ENCODE peak calls at places on chromosomes 6 and 20, in ten cellular contexts. One of them, this sample, is unnamed.

GRCh38 chr6:26576929-26577719 is 19.6 kb upstream of the ABT1 start:
- DNase-seq in GM04504: no peak
- DNase-seq in SW480: peak
- DNase-seq in CD4-positive, alpha-beta T cell: no peak
- DNase-seq in foreskin keratinocyte: peak
- DNase-seq in lower leg skin: no peak
- DNase-seq in NK-92 treated with Interleukin-12 subunit alpha and Interleukin-12 subunit beta, amount 100 ng/mL, for 24 hours: no peak
- DNase-seq in T-helper 1 cell: peak
- DNase-seq in AG10803: peak
- DNase-seq in activated CD8-positive, alpha-beta memory T cell treated with anti-CD3 and anti-CD28 coated beads, Interleukin-2, amount 10 ng/mL, durations not matched to agents 7 days and 5 days: peak
- DNase-seq in this sample: no peak

GRCh38 chr6:33105916-33106871 is 30.4 kb downstream of the HLA-DPB1 start:
- DNase-seq in T-helper 1 cell: no peak
- DNase-seq in lower leg skin: peak
- DNase-seq in GM04504: no peak
- DNase-seq in AG10803: no peak
- DNase-seq in activated CD8-positive, alpha-beta memory T cell treated with anti-CD3 and anti-CD28 coated beads, Interleukin-2, amount 10 ng/mL, durations not matched to agents 7 days and 5 days: no peak
- DNase-seq in foreskin keratinocyte: no peak
- DNase-seq in SW480: no peak
- DNase-seq in NK-92 treated with Interleukin-12 subunit alpha and Interleukin-12 subunit beta, amount 100 ng/mL, for 24 hours: no peak
- DNase-seq in CD4-positive, alpha-beta T cell: no peak
- DNase-seq in this sample: no peak

GRCh38 chr20:49786671-49787370 is 25.8 kb upstream of the SLC9A8 start:
- DNase-seq in CD4-positive, alpha-beta T cell: no peak
- DNase-seq in GM04504: no peak
- DNase-seq in AG10803: no peak
- DNase-seq in T-helper 1 cell: no peak
- DNase-seq in foreskin keratinocyte: no peak
- DNase-seq in NK-92 treated with Interleukin-12 subunit alpha and Interleukin-12 subunit beta, amount 100 ng/mL, for 24 hours: no peak
- DNase-seq in lower leg skin: no peak
- DNase-seq in activated CD8-positive, alpha-beta memory T cell treated with anti-CD3 and anti-CD28 coated beads, Interleukin-2, amount 10 ng/mL, durations not matched to agents 7 days and 5 days: no peak
- DNase-seq in SW480: no peak
- DNase-seq in this sample: no peak

GRCh38 chr20:64196831-64197418 is 32.7 kb downstream of the MYT1 start:
- DNase-seq in T-helper 1 cell: no peak
- DNase-seq in activated CD8-positive, alpha-beta memory T cell treated with anti-CD3 and anti-CD28 coated beads, Interleukin-2, amount 10 ng/mL, durations not matched to agents 7 days and 5 days: no peak
- DNase-seq in foreskin keratinocyte: no peak
- DNase-seq in NK-92 treated with Interleukin-12 subunit alpha and Interleukin-12 subunit beta, amount 100 ng/mL, for 24 hours: no peak
- DNase-seq in CD4-positive, alpha-beta T cell: no peak
- DNase-seq in SW480: no peak
- DNase-seq in lower leg skin: no peak
- DNase-seq in AG10803: no peak
- DNase-seq in GM04504: no peak
- DNase-seq in this sample: no peak

GRCh38 chr20:53949319-53949839 is 121.0 kb downstream of the BCAS1 start:
- DNase-seq in NK-92 treated with Interleukin-12 subunit alpha and Interleukin-12 subunit beta, amount 100 ng/mL, for 24 hours: peak
- DNase-seq in GM04504: peak
- DNase-seq in activated CD8-positive, alpha-beta memory T cell treated with anti-CD3 and anti-CD28 coated beads, Interleukin-2, amount 10 ng/mL, durations not matched to agents 7 days and 5 days: peak
- DNase-seq in CD4-positive, alpha-beta T cell: peak
- DNase-seq in lower leg skin: peak
- DNase-seq in AG10803: peak
- DNase-seq in T-helper 1 cell: peak
- DNase-seq in foreskin keratinocyte: peak
- DNase-seq in SW480: peak
- DNase-seq in this sample: peak

GRCh38 chr20:6769953-6770831 is 2.7 kb downstream of the BMP2 start:
- DNase-seq in CD4-positive, alpha-beta T cell: no peak
- DNase-seq in lower leg skin: peak
- DNase-seq in T-helper 1 cell: no peak
- DNase-seq in AG10803: peak
- DNase-seq in NK-92 treated with Interleukin-12 subunit alpha and Interleukin-12 subunit beta, amount 100 ng/mL, for 24 hours: no peak
- DNase-seq in foreskin keratinocyte: peak
- DNase-seq in GM04504: no peak
- DNase-seq in activated CD8-positive, alpha-beta memory T cell treated with anti-CD3 and anti-CD28 coated beads, Interleukin-2, amount 10 ng/mL, durations not matched to agents 7 days and 5 days: no peak
- DNase-seq in SW480: no peak
- DNase-seq in this sample: no peak

GRCh38 chr6:158560787-158561246 is 926 bp downstream of the TMEM181 start:
- DNase-seq in CD4-positive, alpha-beta T cell: no peak
- DNase-seq in lower leg skin: peak
- DNase-seq in activated CD8-positive, alpha-beta memory T cell treated with anti-CD3 and anti-CD28 coated beads, Interleukin-2, amount 10 ng/mL, durations not matched to agents 7 days and 5 days: no peak
- DNase-seq in NK-92 treated with Interleukin-12 subunit alpha and Interleukin-12 subunit beta, amount 100 ng/mL, for 24 hours: no peak
- DNase-seq in foreskin keratinocyte: no peak
- DNase-seq in SW480: peak
- DNase-seq in GM04504: no peak
- DNase-seq in AG10803: peak
- DNase-seq in T-helper 1 cell: no peak
- DNase-seq in this sample: no peak

GRCh38 chr20:31644701-31645100 is 7.0 kb downstream of the COX4I2 start:
- DNase-seq in AG10803: no peak
- DNase-seq in foreskin keratinocyte: no peak
- DNase-seq in NK-92 treated with Interleukin-12 subunit alpha and Interleukin-12 subunit beta, amount 100 ng/mL, for 24 hours: no peak
- DNase-seq in T-helper 1 cell: no peak
- DNase-seq in SW480: no peak
- DNase-seq in activated CD8-positive, alpha-beta memory T cell treated with anti-CD3 and anti-CD28 coated beads, Interleukin-2, amount 10 ng/mL, durations not matched to agents 7 days and 5 days: no peak
- DNase-seq in lower leg skin: no peak
- DNase-seq in CD4-positive, alpha-beta T cell: no peak
- DNase-seq in GM04504: no peak
- DNase-seq in this sample: no peak

GRCh38 chr6:160462551-160463109 is 114.5 kb downstream of the SLC22A3 start:
- DNase-seq in SW480: peak
- DNase-seq in CD4-positive, alpha-beta T cell: no peak
- DNase-seq in activated CD8-positive, alpha-beta memory T cell treated with anti-CD3 and anti-CD28 coated beads, Interleukin-2, amount 10 ng/mL, durations not matched to agents 7 days and 5 days: peak
- DNase-seq in foreskin keratinocyte: peak
- DNase-seq in T-helper 1 cell: peak
- DNase-seq in AG10803: peak
- DNase-seq in GM04504: peak
- DNase-seq in lower leg skin: no peak
- DNase-seq in NK-92 treated with Interleukin-12 subunit alpha and Interleukin-12 subunit beta, amount 100 ng/mL, for 24 hours: peak
- DNase-seq in this sample: peak

GRCh38 chr6:139296927-139297326 is 5.1 kb upstream of the TXLNB start:
- DNase-seq in CD4-positive, alpha-beta T cell: no peak
- DNase-seq in foreskin keratinocyte: peak
- DNase-seq in NK-92 treated with Interleukin-12 subunit alpha and Interleukin-12 subunit beta, amount 100 ng/mL, for 24 hours: no peak
- DNase-seq in SW480: peak
- DNase-seq in activated CD8-positive, alpha-beta memory T cell treated with anti-CD3 and anti-CD28 coated beads, Interleukin-2, amount 10 ng/mL, durations not matched to agents 7 days and 5 days: no peak
- DNase-seq in AG10803: peak
- DNase-seq in GM04504: no peak
- DNase-seq in T-helper 1 cell: no peak
- DNase-seq in lower leg skin: no peak
- DNase-seq in this sample: no peak

GRCh38 chr6:46549155-46549554 is 57.9 kb upstream of the RCAN2 start:
- DNase-seq in foreskin keratinocyte: no peak
- DNase-seq in activated CD8-positive, alpha-beta memory T cell treated with anti-CD3 and anti-CD28 coated beads, Interleukin-2, amount 10 ng/mL, durations not matched to agents 7 days and 5 days: no peak
- DNase-seq in GM04504: no peak
- DNase-seq in T-helper 1 cell: no peak
- DNase-seq in CD4-positive, alpha-beta T cell: no peak
- DNase-seq in SW480: no peak
- DNase-seq in lower leg skin: no peak
- DNase-seq in AG10803: no peak
- DNase-seq in NK-92 treated with Interleukin-12 subunit alpha and Interleukin-12 subunit beta, amount 100 ng/mL, for 24 hours: no peak
- DNase-seq in this sample: no peak

GRCh38 chr6:14074723-14075503 is 42.7 kb upstream of the CD83 start:
- DNase-seq in T-helper 1 cell: no peak
- DNase-seq in SW480: peak
- DNase-seq in foreskin keratinocyte: no peak
- DNase-seq in CD4-positive, alpha-beta T cell: no peak
- DNase-seq in lower leg skin: no peak
- DNase-seq in GM04504: no peak
- DNase-seq in NK-92 treated with Interleukin-12 subunit alpha and Interleukin-12 subunit beta, amount 100 ng/mL, for 24 hours: no peak
- DNase-seq in AG10803: peak
- DNase-seq in activated CD8-positive, alpha-beta memory T cell treated with anti-CD3 and anti-CD28 coated beads, Interleukin-2, amount 10 ng/mL, durations not matched to agents 7 days and 5 days: no peak
- DNase-seq in this sample: no peak

GRCh38 chr6:113695506-113695905 is 161.6 kb upstream of the MARCKS start:
- DNase-seq in lower leg skin: no peak
- DNase-seq in T-helper 1 cell: no peak
- DNase-seq in activated CD8-positive, alpha-beta memory T cell treated with anti-CD3 and anti-CD28 coated beads, Interleukin-2, amount 10 ng/mL, durations not matched to agents 7 days and 5 days: no peak
- DNase-seq in foreskin keratinocyte: no peak
- DNase-seq in AG10803: peak
- DNase-seq in GM04504: peak
- DNase-seq in NK-92 treated with Interleukin-12 subunit alpha and Interleukin-12 subunit beta, amount 100 ng/mL, for 24 hours: no peak
- DNase-seq in CD4-positive, alpha-beta T cell: no peak
- DNase-seq in SW480: no peak
- DNase-seq in this sample: no peak

GRCh38 chr20:20223981-20224380 is 143.9 kb upstream of the INSM1 start:
- DNase-seq in SW480: no peak
- DNase-seq in foreskin keratinocyte: no peak
- DNase-seq in T-helper 1 cell: no peak
- DNase-seq in GM04504: no peak
- DNase-seq in CD4-positive, alpha-beta T cell: no peak
- DNase-seq in NK-92 treated with Interleukin-12 subunit alpha and Interleukin-12 subunit beta, amount 100 ng/mL, for 24 hours: no peak
- DNase-seq in AG10803: no peak
- DNase-seq in activated CD8-positive, alpha-beta memory T cell treated with anti-CD3 and anti-CD28 coated beads, Interleukin-2, amount 10 ng/mL, durations not matched to agents 7 days and 5 days: no peak
- DNase-seq in lower leg skin: no peak
- DNase-seq in this sample: no peak

GRCh38 chr6:157068691-157069228 is 254.6 kb downstream of the TMEM242 start:
- DNase-seq in SW480: peak
- DNase-seq in activated CD8-positive, alpha-beta memory T cell treated with anti-CD3 and anti-CD28 coated beads, Interleukin-2, amount 10 ng/mL, durations not matched to agents 7 days and 5 days: no peak
- DNase-seq in T-helper 1 cell: no peak
- DNase-seq in GM04504: no peak
- DNase-seq in AG10803: no peak
- DNase-seq in foreskin keratinocyte: peak
- DNase-seq in CD4-positive, alpha-beta T cell: no peak
- DNase-seq in NK-92 treated with Interleukin-12 subunit alpha and Interleukin-12 subunit beta, amount 100 ng/mL, for 24 hours: no peak
- DNase-seq in lower leg skin: no peak
- DNase-seq in this sample: no peak

This sample was measured in activated T-helper 9 cell treated with anti-CD3 and anti-CD28 coated beads, Interleukin-2, amount 50 U/mL, for 16 hours.